ENCODE peak calls at places on chromosomes 4 and X, in seven cellular contexts. N is HEK293T, P is germinal center, G is neural crest cell, F is Kasumi-1, J is left ventricle myocardium superior, V is naive B cell. R is an unnamed sample.

GRCh38 chr4:126915999-126916625 is 716.6 kb upstream of the INTU start:
- DNase-seq in N (no peak), F (no peak), G (no peak), V (no peak), P (no peak), J (no peak), R (no peak)

GRCh38 chrX:96685205-96686099 is 810 bp downstream of the DIAPH2 start:
- DNase-seq in F (peak), J (peak), N (peak), P (peak), V (peak), G (peak), R (peak)

GRCh38 chr4:124947622-124948265 is 235.2 kb upstream of the ANKRD50 start:
- DNase-seq in P (no peak), N (no peak), G (no peak), V (no peak), F (no peak), J (no peak), R (no peak)

GRCh38 chr4:170090667-170091052 is 904 bp upstream of the AADAT start:
- DNase-seq in P (no peak), G (no peak), V (no peak), F (peak), N (no peak), J (no peak), R (no peak)

GRCh38 chrX:37684918-37685317 is 673 bp upstream of the XK start:
- DNase-seq in V (no peak), F (peak), G (no peak), P (no peak), N (no peak), J (no peak), R (no peak)

GRCh38 chr4:105257817-105258495 is 111.3 kb downstream of the TET2 start:
- DNase-seq in G (no peak), V (no peak), F (no peak), P (no peak), N (no peak), J (no peak), R (no peak)

GRCh38 chr4:15479913-15480185 is 10.2 kb downstream of the CC2D2A start:
- DNase-seq in V (no peak), N (no peak), F (no peak), J (no peak), G (no peak), P (no peak), R (no peak)

GRCh38 chr4:153799708-153800074 is 10.8 kb upstream of the SFRP2 start:
- DNase-seq in F (no peak), G (no peak), V (no peak), P (no peak), J (no peak), N (no peak), R (no peak)